ENCODE peak calls at places on chromosomes 11 and 22, in four cellular contexts. One of them, this sample, is unnamed. For H3K4me1, the result is how much of the 10 kb centered on the place peaks cover.

GRCh38 chr11:61037694-61038093 is 64.6 kb upstream of the CD5 start:
- DNase-seq in transverse colon: no peak
- DNase-seq in mesendoderm: no peak
- DNase-seq in upper lobe of left lung: no peak
- DNase-seq in this sample: peak

GRCh38 chr11:120017582-120017981 is 120.3 kb downstream of the TRIM29 start:
- DNase-seq in transverse colon: no peak
- DNase-seq in upper lobe of left lung: no peak
- DNase-seq in mesendoderm: peak
- DNase-seq in this sample: no peak

GRCh38 chr11:61731956-61732675 is 20.3 kb upstream of the MYRF start:
- DNase-seq in upper lobe of left lung: peak
- DNase-seq in mesendoderm: no peak
- DNase-seq in transverse colon: no peak
- DNase-seq in this sample: no peak

GRCh38 chr11:105100206-105100605 is 39.4 kb downstream of the CARD18 start:
- DNase-seq in upper lobe of left lung: no peak
- DNase-seq in mesendoderm: peak
- DNase-seq in transverse colon: no peak
- DNase-seq in this sample: peak

GRCh38 chr11:43853766-43854165 is 26.9 kb upstream of the ALKBH3 start:
- DNase-seq in transverse colon: no peak
- DNase-seq in upper lobe of left lung: no peak
- DNase-seq in mesendoderm: no peak
- DNase-seq in this sample: peak

GRCh38 chr22:29393019-29393608 is 4.7 kb upstream of the AP1B1 start:
- DNase-seq in upper lobe of left lung: no peak
- DNase-seq in mesendoderm: no peak
- DNase-seq in transverse colon: no peak
- DNase-seq in this sample: no peak

GRCh38 chr11:84437129-84438123 is 1151.3 kb upstream of the CCDC90B start:
- DNase-seq in transverse colon: peak
- DNase-seq in mesendoderm: peak
- DNase-seq in upper lobe of left lung: no peak
- DNase-seq in this sample: no peak

GRCh38 chr22:20992056-20992442 is 9.9 kb downstream of the THAP7 start:
- DNase-seq in transverse colon: no peak
- DNase-seq in mesendoderm: no peak
- DNase-seq in upper lobe of left lung: no peak
- DNase-seq in this sample: no peak

GRCh38 chr22:29277927-29278326 is 9.9 kb downstream of the EWSR1 start:
- DNase-seq in upper lobe of left lung: no peak
- DNase-seq in mesendoderm: no peak
- DNase-seq in transverse colon: no peak
- DNase-seq in this sample: no peak

GRCh38 chr22:39471421-39472141 is 14.8 kb downstream of the MGAT3 start:
- DNase-seq in transverse colon: peak
- DNase-seq in upper lobe of left lung: no peak
- DNase-seq in mesendoderm: peak
- DNase-seq in this sample: no peak

GRCh38 chr22:18954333-18954732 is 18.2 kb upstream of the PRODH start:
- DNase-seq in transverse colon: peak
- DNase-seq in mesendoderm: peak
- DNase-seq in upper lobe of left lung: peak
- DNase-seq in this sample: no peak

GRCh38 chr22:50236731-50237409 is 8.0 kb downstream of the TUBGCP6 start:
- DNase-seq in upper lobe of left lung: peak
- DNase-seq in mesendoderm: peak
- DNase-seq in transverse colon: no peak
- DNase-seq in this sample: no peak

GRCh38 chr22:27876684-27877083 is 42.4 kb downstream of the PITPNB start:
- DNase-seq in upper lobe of left lung: no peak
- DNase-seq in transverse colon: no peak
- DNase-seq in mesendoderm: no peak
- DNase-seq in this sample: no peak

GRCh38 chr11:83666149-83666548 is 380.0 kb upstream of the CCDC90B start:
- DNase-seq in mesendoderm: peak
- DNase-seq in upper lobe of left lung: no peak
- DNase-seq in transverse colon: no peak
- DNase-seq in this sample: no peak

GRCh38 chr11:1174441-1175370 is 17.0 kb downstream of the MUC5AC start:
- DNase-seq in mesendoderm: no peak
- DNase-seq in upper lobe of left lung: peak
- DNase-seq in transverse colon: no peak
- DNase-seq in this sample: no peak

GRCh38 chr11:16791494-16791961 is 53.1 kb downstream of the C11orf58 start:
- DNase-seq in transverse colon: no peak
- DNase-seq in mesendoderm: peak
- DNase-seq in upper lobe of left lung: no peak
- DNase-seq in this sample: peak

GRCh38 chr11:108508653-108509593 is 10.7 kb upstream of the POGLUT3 start:
- DNase-seq in transverse colon: no peak
- DNase-seq in mesendoderm: no peak
- DNase-seq in upper lobe of left lung: no peak
- DNase-seq in this sample: no peak

GRCh38 chr11:63839508-63840355 is 822 bp downstream of the MARK2 start:
- DNase-seq in transverse colon: peak
- DNase-seq in mesendoderm: no peak
- DNase-seq in upper lobe of left lung: no peak
- DNase-seq in this sample: no peak

GRCh38 chr22:46931414-46931813 is 169.0 kb downstream of the TBC1D22A start:
- DNase-seq in upper lobe of left lung: no peak
- DNase-seq in mesendoderm: peak
- DNase-seq in transverse colon: no peak
- DNase-seq in this sample: peak

GRCh38 chr22:20101638-20102037 is 14.3 kb upstream of the RANBP1 start:
- DNase-seq in upper lobe of left lung: peak
- DNase-seq in transverse colon: no peak
- DNase-seq in mesendoderm: no peak
- DNase-seq in this sample: no peak

GRCh38 chr11:61552108-61552635 is 28.7 kb downstream of the SYT7 start:
- DNase-seq in upper lobe of left lung: no peak
- DNase-seq in transverse colon: no peak
- DNase-seq in mesendoderm: no peak
- DNase-seq in this sample: no peak

GRCh38 chr11:1077417-1078119 is 2.9 kb downstream of the MUC2 start:
- DNase-seq in mesendoderm: no peak
- DNase-seq in transverse colon: no peak
- DNase-seq in upper lobe of left lung: peak
- DNase-seq in this sample: no peak

GRCh38 chr22:22246706-22247105 is 2.1 kb downstream of the VPREB1 start:
- DNase-seq in mesendoderm: no peak
- DNase-seq in upper lobe of left lung: peak
- DNase-seq in transverse colon: no peak
- DNase-seq in this sample: no peak
- H3K4me1 ChIP-seq in mesendoderm: under half
- H3K4me1 ChIP-seq in upper lobe of left lung: under half
- H3K4me1 ChIP-seq in transverse colon: under half
- H3K4me1 ChIP-seq in this sample: under half

GRCh38 chr22:35837328-35837727 is 119.7 kb downstream of the APOL5 start:
- DNase-seq in upper lobe of left lung: no peak
- DNase-seq in mesendoderm: no peak
- DNase-seq in transverse colon: no peak
- DNase-seq in this sample: no peak
- H3K4me1 ChIP-seq in upper lobe of left lung: half or more
- H3K4me1 ChIP-seq in mesendoderm: under half
- H3K4me1 ChIP-seq in transverse colon: half or more
- H3K4me1 ChIP-seq in this sample: under half

DNA sequence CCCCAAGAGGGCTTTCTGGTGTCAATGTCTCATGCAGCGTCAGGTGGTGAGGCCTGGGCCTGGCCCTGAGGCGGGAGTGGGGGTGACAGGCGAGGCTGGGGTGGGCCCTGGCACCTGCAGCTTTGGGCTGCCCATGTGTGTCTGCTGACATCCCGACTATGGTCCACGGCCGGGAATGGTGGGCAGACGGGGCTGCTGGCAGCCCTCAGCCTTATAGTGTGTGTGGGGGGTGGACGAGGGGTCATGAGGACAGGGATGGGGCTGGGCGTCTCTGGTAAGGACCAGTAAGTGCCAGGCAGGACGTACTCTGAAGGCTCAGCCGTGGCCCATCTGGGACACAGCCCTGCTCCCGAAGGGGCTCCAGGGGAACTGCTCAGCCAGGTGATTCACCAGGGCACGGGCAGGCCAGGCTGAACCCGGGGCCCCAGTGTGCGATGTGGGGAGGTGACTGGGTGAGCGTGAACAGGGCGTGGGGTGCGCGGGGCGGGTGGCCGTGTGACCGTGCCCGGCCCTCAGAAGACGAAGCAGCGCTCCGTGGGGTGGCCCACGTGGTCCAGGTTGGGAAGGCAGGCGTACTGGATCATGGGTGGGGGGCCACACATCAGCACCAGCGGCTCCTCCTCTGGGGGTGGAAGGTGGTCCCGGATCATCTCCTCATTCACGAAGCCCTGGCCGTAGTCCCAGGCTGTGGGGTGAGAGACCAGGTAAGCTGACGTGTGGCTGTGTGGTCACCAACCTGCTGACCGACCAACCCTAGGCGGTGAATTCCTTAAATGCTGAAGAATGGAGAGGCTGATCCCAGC is 4.8 kb upstream of the POLDIP3 start:
- DNase-seq in transverse colon: peak
- DNase-seq in upper lobe of left lung: peak
- DNase-seq in mesendoderm: no peak
- DNase-seq in this sample: no peak
- H3K4me1 ChIP-seq in transverse colon: half or more
- H3K4me1 ChIP-seq in upper lobe of left lung: under half
- H3K4me1 ChIP-seq in mesendoderm: under half
- H3K4me1 ChIP-seq in this sample: under half

DNA sequence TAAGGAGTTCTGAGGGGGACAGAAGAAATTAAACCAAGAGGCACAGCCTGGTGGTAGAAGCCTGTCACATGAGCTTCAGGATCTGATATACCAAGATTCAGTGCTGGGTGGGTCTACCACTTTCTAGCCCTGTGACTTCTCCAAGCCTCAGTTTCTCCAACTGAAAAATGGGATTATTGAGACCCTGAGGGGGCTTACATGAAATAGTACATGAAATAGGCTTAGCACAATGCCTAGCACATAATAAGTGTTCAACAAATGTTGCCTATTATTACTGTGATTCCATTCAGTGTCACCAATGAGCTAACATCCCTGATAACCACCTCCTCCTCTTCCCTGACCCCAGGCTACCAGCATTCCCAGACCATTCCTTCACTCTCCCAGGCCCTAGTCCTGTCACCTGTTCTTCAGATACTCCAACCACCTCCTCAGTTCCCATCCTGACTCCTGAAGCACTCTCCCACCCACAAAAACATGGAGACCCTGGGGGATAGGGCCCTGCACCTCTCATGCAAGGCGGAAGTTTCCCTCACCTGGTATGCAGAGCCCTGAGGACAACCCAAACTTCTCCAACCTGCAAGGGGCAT is 1.8 kb downstream of the TNKS1BP1 start:
- DNase-seq in upper lobe of left lung: no peak
- DNase-seq in transverse colon: no peak
- DNase-seq in mesendoderm: peak
- DNase-seq in this sample: peak
- H3K4me1 ChIP-seq in upper lobe of left lung: half or more
- H3K4me1 ChIP-seq in transverse colon: half or more
- H3K4me1 ChIP-seq in mesendoderm: under half
- H3K4me1 ChIP-seq in this sample: under half

DNA sequence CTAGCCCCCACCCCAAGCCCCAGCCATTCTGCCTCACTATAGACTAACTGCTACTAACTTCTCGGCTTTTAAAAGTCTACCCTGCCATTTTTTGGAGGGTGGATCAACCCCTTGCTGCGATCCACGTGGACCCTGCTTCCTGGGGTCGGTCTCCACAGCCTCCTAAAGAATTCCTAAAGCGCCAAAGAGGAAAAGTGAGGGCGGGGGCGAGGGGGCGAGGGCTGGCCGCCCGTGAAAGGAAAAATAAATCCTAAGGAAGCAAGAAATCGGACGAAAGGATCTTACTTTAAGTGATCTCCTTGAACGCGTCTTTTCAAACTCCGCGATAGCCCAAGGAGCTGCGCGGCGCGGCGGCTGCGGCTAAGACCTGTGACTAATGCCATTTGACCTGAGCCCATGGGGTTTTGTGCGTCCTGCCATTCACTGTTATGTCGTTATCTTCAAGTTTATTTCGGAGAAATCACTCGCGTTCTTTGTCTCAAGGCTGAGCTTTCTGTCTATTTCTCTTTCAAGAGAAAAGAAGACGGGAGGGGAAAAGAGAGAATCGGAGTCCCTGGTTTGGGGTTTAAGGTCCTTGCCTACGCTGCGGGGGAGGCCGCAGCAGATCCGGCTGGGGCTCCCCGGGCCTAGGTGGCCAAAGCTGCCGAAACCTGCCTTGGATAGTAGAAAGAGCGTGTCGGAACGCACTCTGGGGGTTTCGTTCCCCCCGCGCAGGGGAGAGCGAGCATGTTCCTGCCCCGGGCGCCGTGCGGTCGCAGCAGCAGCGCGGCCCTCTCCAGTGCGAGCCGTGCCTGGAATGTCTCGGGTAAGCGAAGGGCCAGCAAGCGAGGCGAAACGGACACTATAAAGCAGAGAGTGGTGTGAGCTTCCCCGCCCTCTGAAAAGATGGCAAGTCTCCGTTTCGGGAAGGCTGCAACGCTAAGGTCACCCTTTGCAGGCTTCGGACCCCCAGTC is 2.8 kb upstream of the DBX1 start:
- DNase-seq in mesendoderm: peak
- DNase-seq in transverse colon: no peak
- DNase-seq in upper lobe of left lung: peak
- DNase-seq in this sample: no peak
- H3K4me1 ChIP-seq in mesendoderm: under half
- H3K4me1 ChIP-seq in transverse colon: under half
- H3K4me1 ChIP-seq in upper lobe of left lung: under half
- H3K4me1 ChIP-seq in this sample: under half

This sample was measured in foreskin keratinocyte.